ENCODE peak calls at places on chromosome 6, in ten cellular contexts. I is Peyer's patch, F is ovary, A is heart left ventricle, L is A673, D is PC-9, N is mammary epithelial cell, Q is lung, O is astrocyte, G is fibroblast of lung. S is an unnamed sample. For H3K36me3, the result is how much of the 10 kb centered on the place peaks cover.

GRCh38 chr6:153150767-153151440 is 19.8 kb upstream of the RGS17 start:
- DNase-seq in N (no peak), O (no peak), F (no peak), G (no peak), D (no peak), A (no peak), I (no peak), L (no peak), Q (no peak), S (no peak)

GRCh38 chr6:156866181-156866862 is 89.1 kb downstream of the ARID1B start:
- DNase-seq in Q (no peak), O (peak), D (no peak), F (peak), A (no peak), L (no peak), G (peak), I (no peak), N (peak), S (no peak)

GRCh38 chr6:170096803-170097504 is 193.9 kb downstream of the DLL1 start:
- DNase-seq in A (peak), G (no peak), L (no peak), F (no peak), N (no peak), O (no peak), I (no peak), D (no peak), Q (no peak), S (no peak)

GRCh38 chr6:69422474-69422873 is 374.3 kb downstream of the LMBRD1 start:
- DNase-seq in A (no peak), I (no peak), F (no peak), D (no peak), L (no peak), Q (no peak), N (no peak), G (no peak), O (no peak), S (peak)

GRCh38 chr6:20060252-20060651 is 152.0 kb downstream of the MBOAT1 start:
- DNase-seq in A (no peak), I (no peak), F (no peak), L (no peak), Q (no peak), G (no peak), D (no peak), N (no peak), O (no peak), S (no peak)

GRCh38 chr6:41527721-41528408 is 18.3 kb upstream of the FOXP4 start:
- DNase-seq in O (no peak), Q (no peak), F (no peak), I (no peak), D (no peak), L (peak), N (no peak), A (no peak), G (peak), S (peak)

GRCh38 chr6:91304506-91304905 is 717.6 kb upstream of the MAP3K7 start:
- DNase-seq in I (no peak), N (no peak), O (peak), A (no peak), G (peak), L (no peak), D (no peak), Q (no peak), F (no peak), S (no peak)

GRCh38 chr6:27553123-27553904 is 80.4 kb upstream of the ZNF184 start:
- DNase-seq in O (peak), F (no peak), I (no peak), A (no peak), Q (no peak), N (peak), L (peak), D (no peak), G (peak), S (no peak)

GRCh38 chr6:139372326-139373153 is 1.9 kb downstream of the CITED2 start:
- DNase-seq in N (no peak), G (peak), D (no peak), A (no peak), F (no peak), I (no peak), Q (no peak), O (peak), L (peak), S (no peak)

GRCh38 chr6:166483556-166484250 is 101.0 kb upstream of the MPC1 start:
- DNase-seq in O (no peak), D (no peak), A (no peak), Q (no peak), L (no peak), I (no peak), F (peak), G (no peak), N (no peak), S (no peak)
- H3K36me3 ChIP-seq in O (under half), D (under half), A (under half), Q (under half), L (under half), I (under half), F (under half), G (under half), N (under half), S (under half)

DNA sequence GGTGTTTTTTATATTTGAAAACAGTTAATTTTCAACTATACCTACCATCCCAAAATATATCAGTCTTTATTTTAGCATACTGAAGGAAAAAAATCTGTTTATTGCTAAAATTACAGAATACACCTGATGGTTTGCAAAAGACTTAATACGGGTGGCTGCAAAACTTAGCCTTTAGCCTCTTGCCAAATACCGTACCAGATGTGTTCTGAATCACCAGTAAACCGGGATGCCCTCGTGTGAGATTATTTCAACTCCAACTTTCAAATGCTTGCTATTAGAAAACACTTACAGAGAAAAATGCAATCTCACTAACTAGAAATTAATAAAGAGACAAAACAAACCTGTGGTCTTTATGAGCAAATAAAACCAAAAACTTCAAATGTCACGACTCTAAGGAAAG is 36.0 kb downstream of the REV3L start:
- DNase-seq in O (no peak), N (no peak), I (no peak), F (no peak), D (no peak), A (no peak), G (no peak), L (no peak), Q (no peak), S (no peak)
- H3K4me3 ChIP-seq in O (no peak), N (no peak), I (no peak), F (no peak), D (no peak), A (no peak), G (no peak), L (no peak), Q (no peak), S (no peak)

GRCh38 chr6:24926639-24927038 is 9.1 kb downstream of the RIPOR2 start:
- DNase-seq in F (no peak), N (no peak), D (no peak), I (no peak), G (no peak), Q (no peak), A (no peak), O (no peak), L (no peak), S (no peak)

GRCh38 chr6:24927985-24928735 is 7.6 kb downstream of the RIPOR2 start:
- DNase-seq in Q (no peak), L (no peak), G (peak), I (no peak), N (no peak), F (no peak), A (no peak), O (peak), D (no peak), S (no peak)

GRCh38 chr6:24926192-24926591 is 9.6 kb downstream of the RIPOR2 start:
- DNase-seq in D (peak), L (no peak), F (no peak), N (no peak), A (no peak), O (no peak), I (no peak), G (no peak), Q (no peak), S (no peak)

GRCh38 chr6:24925661-24926060 is 10.1 kb downstream of the RIPOR2 start:
- DNase-seq in G (no peak), Q (no peak), O (no peak), I (no peak), D (peak), F (no peak), A (no peak), N (no peak), L (no peak), S (no peak)

DNA sequence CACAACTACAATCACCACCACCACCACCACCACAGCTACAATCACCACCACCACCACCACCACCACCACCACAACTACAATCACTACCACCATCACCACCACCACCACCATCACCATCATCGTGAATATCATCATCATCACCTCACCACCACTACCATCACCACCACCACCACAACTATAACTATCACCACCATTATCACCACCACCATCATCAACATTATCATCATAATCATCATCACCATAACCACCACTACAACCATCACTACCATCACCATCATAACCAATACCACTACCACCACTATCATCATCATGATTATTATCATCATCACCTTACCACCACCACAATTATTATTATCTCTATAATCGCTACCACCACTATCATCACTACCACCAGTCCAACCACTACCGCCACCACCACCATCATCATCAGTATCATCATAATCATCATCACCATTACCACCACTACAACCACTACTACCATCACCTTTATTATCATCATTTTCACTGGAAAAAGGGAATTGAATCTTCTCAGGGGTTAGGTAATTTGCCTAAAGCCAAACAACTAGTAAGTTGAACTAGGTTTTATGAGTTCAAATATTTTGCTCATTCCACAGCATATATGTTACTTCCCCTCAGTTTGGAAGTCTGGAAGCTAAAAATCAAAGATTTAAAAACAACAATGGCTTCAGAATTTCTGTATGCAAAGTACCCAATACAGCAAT is 8.4 kb downstream of the RIPOR2 start:
- DNase-seq in I (no peak), F (no peak), O (no peak), G (no peak), L (no peak), D (no peak), N (no peak), A (no peak), Q (no peak), S (no peak)
- H3K36me3 ChIP-seq in I (under half), F (under half), O (under half), G (under half), L (under half), D (under half), N (under half), A (under half), Q (under half), S (under half)

DNA sequence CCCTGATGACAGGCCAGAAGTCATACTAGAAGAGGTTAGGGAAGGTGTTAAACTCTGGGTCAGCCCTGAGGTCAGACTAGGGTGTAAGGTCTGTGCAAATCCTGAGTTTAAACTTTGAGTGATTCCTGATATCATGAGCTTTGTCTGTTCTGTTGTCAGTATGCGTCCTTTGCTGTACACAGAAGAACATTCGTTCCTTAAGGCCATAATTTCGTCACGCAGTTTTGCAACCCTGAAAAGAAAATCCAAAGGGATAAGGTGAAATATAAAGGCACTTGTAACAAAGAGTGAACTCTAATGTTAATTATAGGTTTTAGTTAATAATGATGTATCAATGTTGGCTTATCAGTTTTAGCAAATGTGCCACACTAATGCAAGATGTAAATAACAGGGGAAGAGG is 2.3 kb downstream of the DST start:
- DNase-seq in A (no peak), I (no peak), D (no peak), F (no peak), Q (no peak), N (peak), G (no peak), L (no peak), O (no peak), S (peak)
- H3K4me3 ChIP-seq in A (no peak), I (no peak), D (no peak), F (no peak), Q (no peak), N (peak), G (no peak), L (no peak), O (no peak), S (no peak)

GRCh38 chr6:33259032-33259431 is 12.6 kb downstream of the VPS52 start:
- DNase-seq in G (no peak), Q (no peak), D (peak), I (no peak), N (peak), L (no peak), F (no peak), O (no peak), A (no peak), S (no peak)

GRCh38 chr6:33264015-33264414 is 7.7 kb downstream of the VPS52 start:
- DNase-seq in G (no peak), L (no peak), A (no peak), O (no peak), N (no peak), D (no peak), Q (no peak), F (no peak), I (no peak), S (no peak)
- H3K36me3 ChIP-seq in G (under half), L (half or more), A (under half), O (under half), N (under half), D (under half), Q (half or more), F (under half), I (half or more), S (half or more)

S was measured in WERI-Rb-1.